ENCODE peak calls at places on chromosomes 13 and 19, in five cellular contexts. One of them, this sample, is unnamed.

GRCh38 chr13:19795956-19796355 is 13.2 kb upstream of the PSPC1 start:
- ATAC-seq in K562: no peak
- ATAC-seq in HepG2: no peak
- ATAC-seq in upper lobe of left lung: no peak
- ATAC-seq in GM12878: no peak
- ATAC-seq in this sample: no peak

GRCh38 chr19:16141043-16141442 is 2.4 kb upstream of the HSH2D start:
- ATAC-seq in upper lobe of left lung: no peak
- ATAC-seq in GM12878: peak
- ATAC-seq in K562: peak
- ATAC-seq in HepG2: peak
- ATAC-seq in this sample: no peak

GRCh38 chr13:31001647-31002046 is 69.2 kb downstream of the TEX26 start:
- ATAC-seq in HepG2: peak
- ATAC-seq in GM12878: no peak
- ATAC-seq in K562: no peak
- ATAC-seq in upper lobe of left lung: no peak
- ATAC-seq in this sample: no peak

GRCh38 chr13:89053418-89053817 is 1382.2 kb downstream of the SLITRK5 start:
- ATAC-seq in GM12878: no peak
- ATAC-seq in K562: no peak
- ATAC-seq in HepG2: no peak
- ATAC-seq in upper lobe of left lung: no peak
- ATAC-seq in this sample: no peak

GRCh38 chr19:47158879-47159509 is 28.4 kb downstream of the SAE1 start:
- ATAC-seq in upper lobe of left lung: no peak
- ATAC-seq in HepG2: no peak
- ATAC-seq in GM12878: no peak
- ATAC-seq in K562: no peak
- ATAC-seq in this sample: no peak

GRCh38 chr13:100559886-100560285 is 28.7 kb downstream of the GGACT start:
- ATAC-seq in K562: no peak
- ATAC-seq in GM12878: no peak
- ATAC-seq in upper lobe of left lung: no peak
- ATAC-seq in HepG2: no peak
- ATAC-seq in this sample: no peak

GRCh38 chr19:20102097-20102496 is 24.3 kb downstream of the ZNF90 start:
- ATAC-seq in GM12878: no peak
- ATAC-seq in HepG2: no peak
- ATAC-seq in upper lobe of left lung: no peak
- ATAC-seq in K562: no peak
- ATAC-seq in this sample: no peak

GRCh38 chr13:40379794-40380608 is 286.4 kb downstream of the FOXO1 start:
- ATAC-seq in GM12878: no peak
- ATAC-seq in HepG2: no peak
- ATAC-seq in K562: no peak
- ATAC-seq in upper lobe of left lung: no peak
- ATAC-seq in this sample: no peak

GRCh38 chr13:98824376-98825160 is 72.1 kb upstream of the SLC15A1 start:
- ATAC-seq in GM12878: no peak
- ATAC-seq in HepG2: no peak
- ATAC-seq in K562: no peak
- ATAC-seq in upper lobe of left lung: no peak
- ATAC-seq in this sample: no peak

GRCh38 chr19:2477732-2478191 is 1.8 kb downstream of the GADD45B start:
- ATAC-seq in K562: no peak
- ATAC-seq in GM12878: peak
- ATAC-seq in HepG2: no peak
- ATAC-seq in upper lobe of left lung: no peak
- ATAC-seq in this sample: no peak

GRCh38 chr13:46894534-46894906 is 2.3 kb downstream of the HTR2A start:
- ATAC-seq in K562: peak
- ATAC-seq in upper lobe of left lung: no peak
- ATAC-seq in HepG2: no peak
- ATAC-seq in GM12878: peak
- ATAC-seq in this sample: peak

GRCh38 chr13:46893221-46893620 is 3.6 kb downstream of the HTR2A start:
- ATAC-seq in K562: no peak
- ATAC-seq in upper lobe of left lung: no peak
- ATAC-seq in HepG2: no peak
- ATAC-seq in GM12878: no peak
- ATAC-seq in this sample: no peak

GRCh38 chr13:46899801-46900200 is 2.9 kb upstream of the HTR2A start:
- ATAC-seq in GM12878: no peak
- ATAC-seq in HepG2: no peak
- ATAC-seq in upper lobe of left lung: no peak
- ATAC-seq in K562: no peak
- ATAC-seq in this sample: no peak

GRCh38 chr13:46896346-46897138 is at the start of gene HTR2A:
- ATAC-seq in GM12878: no peak
- ATAC-seq in upper lobe of left lung: peak
- ATAC-seq in K562: no peak
- ATAC-seq in HepG2: peak
- ATAC-seq in this sample: peak

DNA sequence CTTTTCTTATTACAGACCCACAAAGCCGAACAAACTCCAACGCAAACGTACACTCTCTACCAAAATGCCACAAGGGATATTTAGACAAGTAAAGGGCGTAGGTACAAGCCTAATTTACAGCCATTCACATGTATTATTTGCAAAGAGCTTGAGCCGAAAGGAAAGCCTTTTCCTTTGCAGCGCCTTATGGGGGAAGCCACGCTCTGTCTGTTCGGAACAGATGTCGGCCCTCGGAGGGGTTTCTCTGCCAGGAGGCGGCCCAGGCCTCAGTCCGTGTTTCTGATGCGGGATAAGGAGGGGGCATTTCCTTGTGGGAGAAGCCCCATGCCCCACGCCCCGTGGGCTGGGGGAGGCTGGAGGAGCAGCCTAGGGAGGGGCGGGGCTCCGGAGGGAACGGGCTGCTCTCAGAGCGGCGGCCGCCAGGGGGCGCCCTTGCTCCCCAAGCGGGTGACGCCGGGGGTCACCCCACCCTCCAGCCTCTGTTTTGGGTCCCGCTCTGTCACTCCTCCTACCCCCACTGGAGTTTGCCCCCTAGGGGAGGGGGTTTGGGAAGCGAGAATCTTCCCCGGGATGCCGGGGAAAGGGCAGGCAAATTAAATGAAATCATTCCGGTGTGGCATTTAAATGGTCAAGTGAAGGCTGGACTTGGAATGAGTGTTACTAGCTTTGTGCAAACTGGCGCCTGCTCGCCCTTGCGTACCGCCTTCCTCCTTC is 2.9 kb downstream of the HTR2A start:
- ATAC-seq in GM12878: peak
- ATAC-seq in K562: peak
- ATAC-seq in HepG2: peak
- ATAC-seq in upper lobe of left lung: peak
- ATAC-seq in this sample: peak
- TF ChIP-seq EP300 in GM12878: no peak
- TF ChIP-seq EP300 in K562: no peak
- TF ChIP-seq EP300 in HepG2: no peak
- TF ChIP-seq EP300 in upper lobe of left lung: no peak
- TF ChIP-seq EP300 in this sample: no peak

DNA sequence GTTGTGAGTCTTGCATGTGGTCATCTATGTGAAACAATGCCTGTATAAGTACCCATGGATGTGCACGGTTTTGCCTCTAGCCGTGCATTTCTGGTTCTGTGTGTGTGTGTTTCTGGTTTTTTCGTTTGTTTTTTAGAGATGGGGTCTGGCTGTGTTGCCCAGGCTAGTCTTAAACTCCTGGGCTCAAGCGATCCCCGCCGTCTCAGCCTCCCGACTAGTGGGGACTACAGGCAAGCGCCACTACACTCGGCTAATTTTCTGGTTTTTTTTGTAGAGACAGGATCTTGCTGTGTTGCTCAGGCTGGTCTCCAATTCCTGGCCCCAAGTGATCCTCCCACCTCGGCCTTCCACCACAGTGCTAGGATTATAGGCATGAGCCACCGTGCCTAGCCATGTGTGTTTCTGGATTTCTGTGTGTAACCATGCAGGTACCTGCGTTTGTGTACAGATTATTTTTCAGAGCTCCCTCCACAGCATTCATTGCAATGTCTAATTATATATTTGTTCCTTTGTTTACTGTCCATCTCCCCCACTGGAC is 15.9 kb upstream of the FOSB start:
- ATAC-seq in upper lobe of left lung: no peak
- ATAC-seq in GM12878: no peak
- ATAC-seq in K562: no peak
- ATAC-seq in HepG2: no peak
- ATAC-seq in this sample: no peak
- TF ChIP-seq POLR2AphosphoS5 in upper lobe of left lung: no peak
- TF ChIP-seq POLR2AphosphoS5 in GM12878: no peak
- TF ChIP-seq POLR2AphosphoS5 in K562: no peak
- TF ChIP-seq POLR2AphosphoS5 in HepG2: no peak
- TF ChIP-seq POLR2AphosphoS5 in this sample: no peak

DNA sequence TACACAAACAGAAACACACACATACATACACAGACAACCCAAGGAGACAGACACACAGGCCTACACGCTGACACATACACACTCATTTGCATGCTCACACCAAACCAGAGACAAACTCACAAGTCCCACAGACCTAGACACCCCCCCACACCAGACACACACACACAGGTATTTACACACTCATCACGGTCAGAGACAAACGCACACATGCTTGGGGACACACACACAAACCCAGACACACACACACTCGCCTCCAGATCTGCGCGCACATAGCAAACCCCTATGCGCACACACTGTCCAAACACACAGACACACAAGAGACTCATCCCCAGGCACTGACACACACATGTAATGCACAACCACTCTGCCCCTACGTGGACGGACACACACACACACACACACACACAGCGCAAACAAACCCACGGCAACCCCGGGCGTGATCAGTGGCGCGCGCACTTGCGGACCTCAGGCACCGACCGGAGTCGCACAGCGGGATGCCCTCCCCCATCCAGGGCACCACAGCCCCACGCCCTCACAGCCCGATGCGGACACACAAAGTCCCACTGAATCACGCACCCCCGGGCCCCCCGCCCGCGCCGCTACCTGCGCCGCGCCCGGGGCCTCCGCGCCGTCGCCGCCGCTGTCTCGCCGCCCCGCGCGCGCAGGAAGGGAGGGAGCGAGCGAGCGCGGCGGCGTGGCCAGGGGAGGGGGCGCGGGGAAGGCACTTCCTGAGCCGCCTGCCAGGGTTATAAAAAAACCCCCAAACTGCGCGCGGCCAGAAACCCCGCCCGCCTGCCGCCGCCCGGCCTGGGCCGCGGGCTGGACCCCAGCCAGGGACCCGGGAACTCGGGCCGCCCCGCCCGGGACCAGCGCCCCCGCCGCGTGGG is at the start of gene ADAMTS10:
- ATAC-seq in upper lobe of left lung: no peak
- ATAC-seq in GM12878: no peak
- ATAC-seq in K562: peak
- ATAC-seq in HepG2: no peak
- ATAC-seq in this sample: peak
- TF ChIP-seq EP300 in upper lobe of left lung: no peak
- TF ChIP-seq EP300 in GM12878: no peak
- TF ChIP-seq EP300 in K562: no peak
- TF ChIP-seq EP300 in HepG2: no peak
- TF ChIP-seq EP300 in this sample: no peak

GRCh38 chr19:17268754-17269153 is 1.5 kb downstream of the BABAM1 start:
- ATAC-seq in upper lobe of left lung: no peak
- ATAC-seq in HepG2: no peak
- ATAC-seq in K562: no peak
- ATAC-seq in GM12878: no peak
- ATAC-seq in this sample: no peak

GRCh38 chr19:17266026-17266425 is 1.2 kb upstream of the BABAM1 start:
- ATAC-seq in upper lobe of left lung: no peak
- ATAC-seq in GM12878: no peak
- ATAC-seq in K562: no peak
- ATAC-seq in HepG2: no peak
- ATAC-seq in this sample: no peak

GRCh38 chr19:17264641-17264979 is at the start of gene USHBP1:
- ATAC-seq in upper lobe of left lung: no peak
- ATAC-seq in K562: no peak
- ATAC-seq in GM12878: no peak
- ATAC-seq in HepG2: no peak
- ATAC-seq in this sample: no peak

GRCh38 chr19:17266589-17266974 is 661 bp upstream of the BABAM1 start:
- ATAC-seq in HepG2: no peak
- ATAC-seq in K562: no peak
- ATAC-seq in GM12878: no peak
- ATAC-seq in upper lobe of left lung: no peak
- ATAC-seq in this sample: no peak

GRCh38 chr19:17266975-17267788 is at the start of gene BABAM1:
- ATAC-seq in K562: peak
- ATAC-seq in GM12878: peak
- ATAC-seq in HepG2: peak
- ATAC-seq in upper lobe of left lung: peak
- ATAC-seq in this sample: peak
- TF ChIP-seq POLR2AphosphoS5 in K562: peak
- TF ChIP-seq POLR2AphosphoS5 in GM12878: peak
- TF ChIP-seq POLR2AphosphoS5 in HepG2: peak
- TF ChIP-seq POLR2AphosphoS5 in upper lobe of left lung: peak
- TF ChIP-seq POLR2AphosphoS5 in this sample: peak

DNA sequence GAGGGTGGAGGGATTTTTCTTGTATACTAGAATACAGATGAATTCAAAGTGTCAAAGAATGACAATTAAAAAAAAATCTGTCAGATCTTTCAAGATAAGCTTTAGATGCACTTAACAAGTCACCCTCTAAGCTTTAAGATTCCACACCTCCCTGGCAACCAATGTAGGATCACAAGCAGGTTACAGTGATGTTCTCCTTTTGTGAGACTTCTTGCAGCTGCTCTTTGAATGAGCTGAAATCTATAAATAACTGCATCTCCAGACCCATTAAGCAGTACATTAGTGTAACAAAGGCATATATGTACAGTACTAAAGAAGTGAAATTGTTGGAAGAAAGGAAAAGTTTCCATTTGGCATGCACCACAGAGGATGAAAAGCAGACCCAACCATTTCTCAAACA is 364.7 kb downstream of the ENOX1 start:
- ATAC-seq in K562: no peak
- ATAC-seq in upper lobe of left lung: no peak
- ATAC-seq in GM12878: no peak
- ATAC-seq in HepG2: no peak
- ATAC-seq in this sample: no peak
- TF ChIP-seq EP300 in K562: no peak
- TF ChIP-seq EP300 in upper lobe of left lung: no peak
- TF ChIP-seq EP300 in GM12878: no peak
- TF ChIP-seq EP300 in HepG2: no peak
- TF ChIP-seq EP300 in this sample: no peak

GRCh38 chr19:14525729-14526128 is 3.7 kb upstream of the TECR start:
- ATAC-seq in upper lobe of left lung: no peak
- ATAC-seq in K562: no peak
- ATAC-seq in HepG2: no peak
- ATAC-seq in GM12878: no peak
- ATAC-seq in this sample: no peak
- TF ChIP-seq POLR2AphosphoS5 in upper lobe of left lung: no peak
- TF ChIP-seq POLR2AphosphoS5 in K562: no peak
- TF ChIP-seq POLR2AphosphoS5 in HepG2: no peak
- TF ChIP-seq POLR2AphosphoS5 in GM12878: no peak
- TF ChIP-seq POLR2AphosphoS5 in this sample: no peak

This sample was measured in gastroesophageal sphincter.